ENCODE peak calls at places on chromosome 12, in five cellular contexts. One of them, this sample, is unnamed.
A peak's percentile ranks its signal among the peaks of the same experiment; 100 is the strongest.

GRCh38 chr12:115398311-115398781 is 714.4 kb upstream of the TBX3 start:
- DNase-seq in endothelial cell of umbilical vein: no peak
- DNase-seq in RWPE2: no peak
- DNase-seq in NT2/D1: no peak
- DNase-seq in right lobe of liver: peak; percentile 66
- DNase-seq in this sample: no peak

GRCh38 chr12:91332305-91332704 is 149.7 kb upstream of the DCN start:
- DNase-seq in endothelial cell of umbilical vein: no peak
- DNase-seq in RWPE2: no peak
- DNase-seq in NT2/D1: no peak
- DNase-seq in right lobe of liver: no peak
- DNase-seq in this sample: no peak

GRCh38 chr12:12975322-12976077 is 23.5 kb upstream of the GPRC5D start:
- DNase-seq in endothelial cell of umbilical vein: peak; percentile 69
- DNase-seq in RWPE2: no peak
- DNase-seq in NT2/D1: peak; percentile 74
- DNase-seq in right lobe of liver: no peak
- DNase-seq in this sample: no peak

GRCh38 chr12:96136129-96136528 is 58.0 kb upstream of the ELK3 start:
- DNase-seq in endothelial cell of umbilical vein: peak; percentile 94
- DNase-seq in RWPE2: no peak
- DNase-seq in NT2/D1: no peak
- DNase-seq in right lobe of liver: no peak
- DNase-seq in this sample: no peak

GRCh38 chr12:5954661-5955060 is 9.6 kb upstream of the ANO2 start:
- DNase-seq in endothelial cell of umbilical vein: no peak
- DNase-seq in RWPE2: no peak
- DNase-seq in NT2/D1: no peak
- DNase-seq in right lobe of liver: no peak
- DNase-seq in this sample: no peak

GRCh38 chr12:31726575-31726974 is 2.2 kb downstream of the AMN1 start:
- DNase-seq in endothelial cell of umbilical vein: no peak
- DNase-seq in RWPE2: no peak
- DNase-seq in NT2/D1: no peak
- DNase-seq in right lobe of liver: no peak
- DNase-seq in this sample: no peak

GRCh38 chr12:124537525-124538193 is 29.8 kb downstream of the NCOR2 start:
- DNase-seq in endothelial cell of umbilical vein: no peak
- DNase-seq in RWPE2: no peak
- DNase-seq in NT2/D1: no peak
- DNase-seq in right lobe of liver: no peak
- DNase-seq in this sample: no peak

GRCh38 chr12:109961612-109962011 is 34.6 kb downstream of the GIT2 start:
- DNase-seq in endothelial cell of umbilical vein: no peak
- DNase-seq in RWPE2: no peak
- DNase-seq in NT2/D1: no peak
- DNase-seq in right lobe of liver: no peak
- DNase-seq in this sample: no peak

GRCh38 chr12:29762637-29763300 is 21.0 kb downstream of the TMTC1 start:
- DNase-seq in endothelial cell of umbilical vein: no peak
- DNase-seq in RWPE2: no peak
- DNase-seq in NT2/D1: no peak
- DNase-seq in right lobe of liver: peak; percentile 62
- DNase-seq in this sample: no peak

GRCh38 chr12:106994579-106995220 is 7.8 kb upstream of the MTERF2 start:
- DNase-seq in endothelial cell of umbilical vein: no peak
- DNase-seq in RWPE2: no peak
- DNase-seq in NT2/D1: no peak
- DNase-seq in right lobe of liver: no peak
- DNase-seq in this sample: no peak

GRCh38 chr12:101127521-101128219 is 82.4 kb downstream of the SLC5A8 start:
- DNase-seq in endothelial cell of umbilical vein: no peak
- DNase-seq in RWPE2: no peak
- DNase-seq in NT2/D1: no peak
- DNase-seq in right lobe of liver: no peak
- DNase-seq in this sample: no peak

GRCh38 chr12:57241556-57242310 is 9.3 kb downstream of the STAC3 start:
- DNase-seq in endothelial cell of umbilical vein: no peak
- DNase-seq in RWPE2: peak; percentile 35
- DNase-seq in NT2/D1: no peak
- DNase-seq in right lobe of liver: no peak
- DNase-seq in this sample: no peak

GRCh38 chr12:24960222-24960855 is 11.4 kb upstream of the BCAT1 start:
- DNase-seq in endothelial cell of umbilical vein: peak; percentile 66
- DNase-seq in RWPE2: no peak
- DNase-seq in NT2/D1: peak; percentile 89
- DNase-seq in right lobe of liver: no peak
- DNase-seq in this sample: no peak

GRCh38 chr12:45898094-45898493 is 92.3 kb downstream of the SCAF11 start:
- DNase-seq in endothelial cell of umbilical vein: no peak
- DNase-seq in RWPE2: no peak
- DNase-seq in NT2/D1: no peak
- DNase-seq in right lobe of liver: no peak
- DNase-seq in this sample: no peak

GRCh38 chr12:56591961-56592360 is 38.2 kb downstream of the BAZ2A start:
- DNase-seq in endothelial cell of umbilical vein: no peak
- DNase-seq in RWPE2: no peak
- DNase-seq in NT2/D1: no peak
- DNase-seq in right lobe of liver: no peak
- DNase-seq in this sample: no peak

GRCh38 chr12:42140901-42141300 is 3.8 kb downstream of the GXYLT1 start:
- DNase-seq in endothelial cell of umbilical vein: no peak
- DNase-seq in RWPE2: no peak
- DNase-seq in NT2/D1: no peak
- DNase-seq in right lobe of liver: no peak
- DNase-seq in this sample: no peak

GRCh38 chr12:132133952-132134652 is 10.0 kb downstream of the DDX51 start:
- DNase-seq in endothelial cell of umbilical vein: no peak
- DNase-seq in RWPE2: no peak
- DNase-seq in NT2/D1: no peak
- DNase-seq in right lobe of liver: peak; percentile 43
- DNase-seq in this sample: no peak

GRCh38 chr12:70309348-70309747 is 56.7 kb upstream of the KCNMB4 start:
- DNase-seq in endothelial cell of umbilical vein: no peak
- DNase-seq in RWPE2: no peak
- DNase-seq in NT2/D1: no peak
- DNase-seq in right lobe of liver: no peak
- DNase-seq in this sample: no peak

GRCh38 chr12:104763163-104763805 is 194.8 kb downstream of the SLC41A2 start:
- DNase-seq in endothelial cell of umbilical vein: no peak
- DNase-seq in RWPE2: no peak
- DNase-seq in NT2/D1: no peak
- DNase-seq in right lobe of liver: no peak
- DNase-seq in this sample: no peak

GRCh38 chr12:92857818-92858217 is 71.3 kb downstream of the EEA1 start:
- DNase-seq in endothelial cell of umbilical vein: no peak
- DNase-seq in RWPE2: no peak
- DNase-seq in NT2/D1: no peak
- DNase-seq in right lobe of liver: no peak
- DNase-seq in this sample: no peak

GRCh38 chr12:25929096-25929637 is 29.3 kb upstream of the RASSF8 start:
- DNase-seq in endothelial cell of umbilical vein: no peak
- DNase-seq in RWPE2: no peak
- DNase-seq in NT2/D1: no peak
- DNase-seq in right lobe of liver: no peak
- DNase-seq in this sample: no peak

GRCh38 chr12:102067574-102068258 is 5.9 kb upstream of the WASHC3 start:
- DNase-seq in endothelial cell of umbilical vein: no peak
- DNase-seq in RWPE2: no peak
- DNase-seq in NT2/D1: no peak
- DNase-seq in right lobe of liver: no peak
- DNase-seq in this sample: no peak

GRCh38 chr12:15984097-15984800 is 73.1 kb downstream of the DERA start:
- DNase-seq in endothelial cell of umbilical vein: no peak
- DNase-seq in RWPE2: no peak
- DNase-seq in NT2/D1: no peak
- DNase-seq in right lobe of liver: no peak
- DNase-seq in this sample: no peak

GRCh38 chr12:26119391-26119981 is 5.4 kb downstream of the BHLHE41 start:
- DNase-seq in endothelial cell of umbilical vein: peak; percentile 67
- DNase-seq in RWPE2: no peak
- DNase-seq in NT2/D1: no peak
- DNase-seq in right lobe of liver: no peak
- DNase-seq in this sample: no peak

GRCh38 chr12:53171725-53172329 is 8.7 kb upstream of the ZNF740 start:
- DNase-seq in endothelial cell of umbilical vein: no peak
- DNase-seq in RWPE2: no peak
- DNase-seq in NT2/D1: no peak
- DNase-seq in right lobe of liver: peak; percentile 74
- DNase-seq in this sample: no peak

This sample was measured in neuronal stem cell.